ENCODE peak calls at places on chromosomes 4 and X, in ten cellular contexts. One of them, this sample, is unnamed.

GRCh38 chrX:45849261-45849660 is 648.6 kb upstream of the DIPK2B start:
- DNase-seq in fibroblast of the aortic adventitia: peak
- DNase-seq in NCI-H1105 treated with DMSO at 0.1 percent for 48 hours: peak
- DNase-seq in activated CD8-positive, alpha-beta T cell treated with anti-CD3 and anti-CD28 coated beads, Interleukin-2, amount 10 ng/mL, durations not matched to agents 7 days and 5 days: peak
- DNase-seq in OCI-LY7: no peak
- DNase-seq in CD8-positive, alpha-beta memory T cell: peak
- DNase-seq in stimulated activated CD4-positive, alpha-beta T cell treated with anti-CD3 and anti-CD28 coated beads, Interleukin-15, amount 100 ng/mL, for 48 hours: no peak
- DNase-seq in GM12891: no peak
- DNase-seq in Panc1: no peak
- DNase-seq in A549: peak
- DNase-seq in this sample: peak

GRCh38 chr4:86159216-86159615 is 200.6 kb downstream of the MAPK10 start:
- DNase-seq in fibroblast of the aortic adventitia: no peak
- DNase-seq in NCI-H1105 treated with DMSO at 0.1 percent for 48 hours: no peak
- DNase-seq in activated CD8-positive, alpha-beta T cell treated with anti-CD3 and anti-CD28 coated beads, Interleukin-2, amount 10 ng/mL, durations not matched to agents 7 days and 5 days: no peak
- DNase-seq in OCI-LY7: no peak
- DNase-seq in CD8-positive, alpha-beta memory T cell: no peak
- DNase-seq in stimulated activated CD4-positive, alpha-beta T cell treated with anti-CD3 and anti-CD28 coated beads, Interleukin-15, amount 100 ng/mL, for 48 hours: no peak
- DNase-seq in GM12891: no peak
- DNase-seq in Panc1: no peak
- DNase-seq in A549: no peak
- DNase-seq in this sample: no peak

GRCh38 chr4:153159016-153159415 is 45.2 kb upstream of the TRIM2 start:
- DNase-seq in fibroblast of the aortic adventitia: no peak
- DNase-seq in NCI-H1105 treated with DMSO at 0.1 percent for 48 hours: no peak
- DNase-seq in activated CD8-positive, alpha-beta T cell treated with anti-CD3 and anti-CD28 coated beads, Interleukin-2, amount 10 ng/mL, durations not matched to agents 7 days and 5 days: no peak
- DNase-seq in OCI-LY7: peak
- DNase-seq in CD8-positive, alpha-beta memory T cell: no peak
- DNase-seq in stimulated activated CD4-positive, alpha-beta T cell treated with anti-CD3 and anti-CD28 coated beads, Interleukin-15, amount 100 ng/mL, for 48 hours: no peak
- DNase-seq in GM12891: no peak
- DNase-seq in Panc1: no peak
- DNase-seq in A549: no peak
- DNase-seq in this sample: no peak

GRCh38 chr4:97720869-97721432 is 422.3 kb downstream of the STPG2 start:
- DNase-seq in fibroblast of the aortic adventitia: peak
- DNase-seq in NCI-H1105 treated with DMSO at 0.1 percent for 48 hours: peak
- DNase-seq in activated CD8-positive, alpha-beta T cell treated with anti-CD3 and anti-CD28 coated beads, Interleukin-2, amount 10 ng/mL, durations not matched to agents 7 days and 5 days: no peak
- DNase-seq in OCI-LY7: no peak
- DNase-seq in CD8-positive, alpha-beta memory T cell: no peak
- DNase-seq in stimulated activated CD4-positive, alpha-beta T cell treated with anti-CD3 and anti-CD28 coated beads, Interleukin-15, amount 100 ng/mL, for 48 hours: no peak
- DNase-seq in GM12891: no peak
- DNase-seq in Panc1: peak
- DNase-seq in A549: peak
- DNase-seq in this sample: peak

GRCh38 chrX:48475774-48476577 is at the start of gene FTSJ1:
- DNase-seq in fibroblast of the aortic adventitia: peak
- DNase-seq in NCI-H1105 treated with DMSO at 0.1 percent for 48 hours: peak
- DNase-seq in activated CD8-positive, alpha-beta T cell treated with anti-CD3 and anti-CD28 coated beads, Interleukin-2, amount 10 ng/mL, durations not matched to agents 7 days and 5 days: peak
- DNase-seq in OCI-LY7: peak
- DNase-seq in CD8-positive, alpha-beta memory T cell: peak
- DNase-seq in stimulated activated CD4-positive, alpha-beta T cell treated with anti-CD3 and anti-CD28 coated beads, Interleukin-15, amount 100 ng/mL, for 48 hours: peak
- DNase-seq in GM12891: peak
- DNase-seq in Panc1: peak
- DNase-seq in A549: peak
- DNase-seq in this sample: peak

GRCh38 chrX:150692837-150693781 is at the start of gene MTMR1:
- DNase-seq in fibroblast of the aortic adventitia: no peak
- DNase-seq in NCI-H1105 treated with DMSO at 0.1 percent for 48 hours: peak
- DNase-seq in activated CD8-positive, alpha-beta T cell treated with anti-CD3 and anti-CD28 coated beads, Interleukin-2, amount 10 ng/mL, durations not matched to agents 7 days and 5 days: peak
- DNase-seq in OCI-LY7: peak
- DNase-seq in CD8-positive, alpha-beta memory T cell: peak
- DNase-seq in stimulated activated CD4-positive, alpha-beta T cell treated with anti-CD3 and anti-CD28 coated beads, Interleukin-15, amount 100 ng/mL, for 48 hours: no peak
- DNase-seq in GM12891: peak
- DNase-seq in Panc1: no peak
- DNase-seq in A549: no peak
- DNase-seq in this sample: peak

GRCh38 chrX:30373479-30373878 is 64.3 kb upstream of the NR0B1 start:
- DNase-seq in fibroblast of the aortic adventitia: no peak
- DNase-seq in NCI-H1105 treated with DMSO at 0.1 percent for 48 hours: no peak
- DNase-seq in activated CD8-positive, alpha-beta T cell treated with anti-CD3 and anti-CD28 coated beads, Interleukin-2, amount 10 ng/mL, durations not matched to agents 7 days and 5 days: no peak
- DNase-seq in OCI-LY7: no peak
- DNase-seq in CD8-positive, alpha-beta memory T cell: no peak
- DNase-seq in stimulated activated CD4-positive, alpha-beta T cell treated with anti-CD3 and anti-CD28 coated beads, Interleukin-15, amount 100 ng/mL, for 48 hours: no peak
- DNase-seq in GM12891: no peak
- DNase-seq in Panc1: no peak
- DNase-seq in A549: no peak
- DNase-seq in this sample: no peak

GRCh38 chrX:100447563-100448397 is 37.7 kb upstream of the PCDH19 start:
- DNase-seq in fibroblast of the aortic adventitia: peak
- DNase-seq in NCI-H1105 treated with DMSO at 0.1 percent for 48 hours: peak
- DNase-seq in activated CD8-positive, alpha-beta T cell treated with anti-CD3 and anti-CD28 coated beads, Interleukin-2, amount 10 ng/mL, durations not matched to agents 7 days and 5 days: peak
- DNase-seq in OCI-LY7: peak
- DNase-seq in CD8-positive, alpha-beta memory T cell: no peak
- DNase-seq in stimulated activated CD4-positive, alpha-beta T cell treated with anti-CD3 and anti-CD28 coated beads, Interleukin-15, amount 100 ng/mL, for 48 hours: no peak
- DNase-seq in GM12891: peak
- DNase-seq in Panc1: peak
- DNase-seq in A549: peak
- DNase-seq in this sample: peak

GRCh38 chrX:119539872-119540271 is 25.3 kb downstream of the STEEP1 start:
- DNase-seq in fibroblast of the aortic adventitia: no peak
- DNase-seq in NCI-H1105 treated with DMSO at 0.1 percent for 48 hours: no peak
- DNase-seq in activated CD8-positive, alpha-beta T cell treated with anti-CD3 and anti-CD28 coated beads, Interleukin-2, amount 10 ng/mL, durations not matched to agents 7 days and 5 days: peak
- DNase-seq in OCI-LY7: peak
- DNase-seq in CD8-positive, alpha-beta memory T cell: no peak
- DNase-seq in stimulated activated CD4-positive, alpha-beta T cell treated with anti-CD3 and anti-CD28 coated beads, Interleukin-15, amount 100 ng/mL, for 48 hours: no peak
- DNase-seq in GM12891: no peak
- DNase-seq in Panc1: no peak
- DNase-seq in A549: no peak
- DNase-seq in this sample: no peak

GRCh38 chr4:153345011-153345981 is 808 bp downstream of the MND1 start:
- DNase-seq in fibroblast of the aortic adventitia: peak
- DNase-seq in NCI-H1105 treated with DMSO at 0.1 percent for 48 hours: peak
- DNase-seq in activated CD8-positive, alpha-beta T cell treated with anti-CD3 and anti-CD28 coated beads, Interleukin-2, amount 10 ng/mL, durations not matched to agents 7 days and 5 days: peak
- DNase-seq in OCI-LY7: peak
- DNase-seq in CD8-positive, alpha-beta memory T cell: peak
- DNase-seq in stimulated activated CD4-positive, alpha-beta T cell treated with anti-CD3 and anti-CD28 coated beads, Interleukin-15, amount 100 ng/mL, for 48 hours: peak
- DNase-seq in GM12891: no peak
- DNase-seq in Panc1: no peak
- DNase-seq in A549: peak
- DNase-seq in this sample: peak

GRCh38 chr4:99389606-99390005 is 37.1 kb upstream of the ADH1C start:
- DNase-seq in fibroblast of the aortic adventitia: peak
- DNase-seq in NCI-H1105 treated with DMSO at 0.1 percent for 48 hours: no peak
- DNase-seq in activated CD8-positive, alpha-beta T cell treated with anti-CD3 and anti-CD28 coated beads, Interleukin-2, amount 10 ng/mL, durations not matched to agents 7 days and 5 days: no peak
- DNase-seq in OCI-LY7: no peak
- DNase-seq in CD8-positive, alpha-beta memory T cell: no peak
- DNase-seq in stimulated activated CD4-positive, alpha-beta T cell treated with anti-CD3 and anti-CD28 coated beads, Interleukin-15, amount 100 ng/mL, for 48 hours: no peak
- DNase-seq in GM12891: no peak
- DNase-seq in Panc1: no peak
- DNase-seq in A549: no peak
- DNase-seq in this sample: no peak

GRCh38 chrX:81259008-81259713 is 57.3 kb downstream of the SH3BGRL start:
- DNase-seq in fibroblast of the aortic adventitia: peak
- DNase-seq in NCI-H1105 treated with DMSO at 0.1 percent for 48 hours: no peak
- DNase-seq in activated CD8-positive, alpha-beta T cell treated with anti-CD3 and anti-CD28 coated beads, Interleukin-2, amount 10 ng/mL, durations not matched to agents 7 days and 5 days: no peak
- DNase-seq in OCI-LY7: no peak
- DNase-seq in CD8-positive, alpha-beta memory T cell: no peak
- DNase-seq in stimulated activated CD4-positive, alpha-beta T cell treated with anti-CD3 and anti-CD28 coated beads, Interleukin-15, amount 100 ng/mL, for 48 hours: no peak
- DNase-seq in GM12891: no peak
- DNase-seq in Panc1: no peak
- DNase-seq in A549: no peak
- DNase-seq in this sample: no peak

GRCh38 chr4:106614446-106614845 is 245.9 kb upstream of the GIMD1 start:
- DNase-seq in fibroblast of the aortic adventitia: peak
- DNase-seq in NCI-H1105 treated with DMSO at 0.1 percent for 48 hours: no peak
- DNase-seq in activated CD8-positive, alpha-beta T cell treated with anti-CD3 and anti-CD28 coated beads, Interleukin-2, amount 10 ng/mL, durations not matched to agents 7 days and 5 days: no peak
- DNase-seq in OCI-LY7: no peak
- DNase-seq in CD8-positive, alpha-beta memory T cell: no peak
- DNase-seq in stimulated activated CD4-positive, alpha-beta T cell treated with anti-CD3 and anti-CD28 coated beads, Interleukin-15, amount 100 ng/mL, for 48 hours: no peak
- DNase-seq in GM12891: no peak
- DNase-seq in Panc1: no peak
- DNase-seq in A549: peak
- DNase-seq in this sample: no peak

GRCh38 chr4:100479971-100480370 is 37.9 kb downstream of the EMCN start:
- DNase-seq in fibroblast of the aortic adventitia: no peak
- DNase-seq in NCI-H1105 treated with DMSO at 0.1 percent for 48 hours: no peak
- DNase-seq in activated CD8-positive, alpha-beta T cell treated with anti-CD3 and anti-CD28 coated beads, Interleukin-2, amount 10 ng/mL, durations not matched to agents 7 days and 5 days: no peak
- DNase-seq in OCI-LY7: no peak
- DNase-seq in CD8-positive, alpha-beta memory T cell: no peak
- DNase-seq in stimulated activated CD4-positive, alpha-beta T cell treated with anti-CD3 and anti-CD28 coated beads, Interleukin-15, amount 100 ng/mL, for 48 hours: no peak
- DNase-seq in GM12891: no peak
- DNase-seq in Panc1: no peak
- DNase-seq in A549: no peak
- DNase-seq in this sample: no peak

GRCh38 chrX:150482537-150483217 is 85.7 kb upstream of the MTM1 start:
- DNase-seq in fibroblast of the aortic adventitia: peak
- DNase-seq in NCI-H1105 treated with DMSO at 0.1 percent for 48 hours: no peak
- DNase-seq in activated CD8-positive, alpha-beta T cell treated with anti-CD3 and anti-CD28 coated beads, Interleukin-2, amount 10 ng/mL, durations not matched to agents 7 days and 5 days: peak
- DNase-seq in OCI-LY7: no peak
- DNase-seq in CD8-positive, alpha-beta memory T cell: peak
- DNase-seq in stimulated activated CD4-positive, alpha-beta T cell treated with anti-CD3 and anti-CD28 coated beads, Interleukin-15, amount 100 ng/mL, for 48 hours: peak
- DNase-seq in GM12891: no peak
- DNase-seq in Panc1: peak
- DNase-seq in A549: peak
- DNase-seq in this sample: no peak

GRCh38 chrX:40103565-40104323 is 6.0 kb upstream of the BCOR start:
- DNase-seq in fibroblast of the aortic adventitia: no peak
- DNase-seq in NCI-H1105 treated with DMSO at 0.1 percent for 48 hours: no peak
- DNase-seq in activated CD8-positive, alpha-beta T cell treated with anti-CD3 and anti-CD28 coated beads, Interleukin-2, amount 10 ng/mL, durations not matched to agents 7 days and 5 days: no peak
- DNase-seq in OCI-LY7: no peak
- DNase-seq in CD8-positive, alpha-beta memory T cell: no peak
- DNase-seq in stimulated activated CD4-positive, alpha-beta T cell treated with anti-CD3 and anti-CD28 coated beads, Interleukin-15, amount 100 ng/mL, for 48 hours: no peak
- DNase-seq in GM12891: no peak
- DNase-seq in Panc1: no peak
- DNase-seq in A549: no peak
- DNase-seq in this sample: no peak

GRCh38 chrX:51893931-51894696 is 691 bp downstream of the MAGED1 start:
- DNase-seq in fibroblast of the aortic adventitia: peak
- DNase-seq in NCI-H1105 treated with DMSO at 0.1 percent for 48 hours: peak
- DNase-seq in activated CD8-positive, alpha-beta T cell treated with anti-CD3 and anti-CD28 coated beads, Interleukin-2, amount 10 ng/mL, durations not matched to agents 7 days and 5 days: peak
- DNase-seq in OCI-LY7: peak
- DNase-seq in CD8-positive, alpha-beta memory T cell: no peak
- DNase-seq in stimulated activated CD4-positive, alpha-beta T cell treated with anti-CD3 and anti-CD28 coated beads, Interleukin-15, amount 100 ng/mL, for 48 hours: no peak
- DNase-seq in GM12891: no peak
- DNase-seq in Panc1: no peak
- DNase-seq in A549: peak
- DNase-seq in this sample: peak

GRCh38 chr4:25299476-25300203 is 12.9 kb upstream of the ZCCHC4 start:
- DNase-seq in fibroblast of the aortic adventitia: no peak
- DNase-seq in NCI-H1105 treated with DMSO at 0.1 percent for 48 hours: no peak
- DNase-seq in activated CD8-positive, alpha-beta T cell treated with anti-CD3 and anti-CD28 coated beads, Interleukin-2, amount 10 ng/mL, durations not matched to agents 7 days and 5 days: no peak
- DNase-seq in OCI-LY7: no peak
- DNase-seq in CD8-positive, alpha-beta memory T cell: no peak
- DNase-seq in stimulated activated CD4-positive, alpha-beta T cell treated with anti-CD3 and anti-CD28 coated beads, Interleukin-15, amount 100 ng/mL, for 48 hours: no peak
- DNase-seq in GM12891: no peak
- DNase-seq in Panc1: no peak
- DNase-seq in A549: no peak
- DNase-seq in this sample: no peak

GRCh38 chrX:134186362-134187121 is 50.4 kb upstream of the CCDC160 start:
- DNase-seq in fibroblast of the aortic adventitia: no peak
- DNase-seq in NCI-H1105 treated with DMSO at 0.1 percent for 48 hours: no peak
- DNase-seq in activated CD8-positive, alpha-beta T cell treated with anti-CD3 and anti-CD28 coated beads, Interleukin-2, amount 10 ng/mL, durations not matched to agents 7 days and 5 days: peak
- DNase-seq in OCI-LY7: no peak
- DNase-seq in CD8-positive, alpha-beta memory T cell: peak
- DNase-seq in stimulated activated CD4-positive, alpha-beta T cell treated with anti-CD3 and anti-CD28 coated beads, Interleukin-15, amount 100 ng/mL, for 48 hours: peak
- DNase-seq in GM12891: no peak
- DNase-seq in Panc1: no peak
- DNase-seq in A549: no peak
- DNase-seq in this sample: no peak

GRCh38 chr4:79651516-79651915 is 243.5 kb upstream of the GK2 start:
- DNase-seq in fibroblast of the aortic adventitia: peak
- DNase-seq in NCI-H1105 treated with DMSO at 0.1 percent for 48 hours: no peak
- DNase-seq in activated CD8-positive, alpha-beta T cell treated with anti-CD3 and anti-CD28 coated beads, Interleukin-2, amount 10 ng/mL, durations not matched to agents 7 days and 5 days: no peak
- DNase-seq in OCI-LY7: no peak
- DNase-seq in CD8-positive, alpha-beta memory T cell: no peak
- DNase-seq in stimulated activated CD4-positive, alpha-beta T cell treated with anti-CD3 and anti-CD28 coated beads, Interleukin-15, amount 100 ng/mL, for 48 hours: no peak
- DNase-seq in GM12891: no peak
- DNase-seq in Panc1: no peak
- DNase-seq in A549: no peak
- DNase-seq in this sample: no peak

GRCh38 chrX:44447214-44447613 is 95.4 kb downstream of the FUNDC1 start:
- DNase-seq in fibroblast of the aortic adventitia: no peak
- DNase-seq in NCI-H1105 treated with DMSO at 0.1 percent for 48 hours: peak
- DNase-seq in activated CD8-positive, alpha-beta T cell treated with anti-CD3 and anti-CD28 coated beads, Interleukin-2, amount 10 ng/mL, durations not matched to agents 7 days and 5 days: no peak
- DNase-seq in OCI-LY7: no peak
- DNase-seq in CD8-positive, alpha-beta memory T cell: no peak
- DNase-seq in stimulated activated CD4-positive, alpha-beta T cell treated with anti-CD3 and anti-CD28 coated beads, Interleukin-15, amount 100 ng/mL, for 48 hours: no peak
- DNase-seq in GM12891: no peak
- DNase-seq in Panc1: no peak
- DNase-seq in A549: no peak
- DNase-seq in this sample: no peak

GRCh38 chr4:155900402-155900801 is 3.1 kb upstream of the TDO2 start:
- DNase-seq in fibroblast of the aortic adventitia: peak
- DNase-seq in NCI-H1105 treated with DMSO at 0.1 percent for 48 hours: no peak
- DNase-seq in activated CD8-positive, alpha-beta T cell treated with anti-CD3 and anti-CD28 coated beads, Interleukin-2, amount 10 ng/mL, durations not matched to agents 7 days and 5 days: no peak
- DNase-seq in OCI-LY7: no peak
- DNase-seq in CD8-positive, alpha-beta memory T cell: no peak
- DNase-seq in stimulated activated CD4-positive, alpha-beta T cell treated with anti-CD3 and anti-CD28 coated beads, Interleukin-15, amount 100 ng/mL, for 48 hours: no peak
- DNase-seq in GM12891: no peak
- DNase-seq in Panc1: no peak
- DNase-seq in A549: peak
- DNase-seq in this sample: no peak

GRCh38 chr4:83454626-83455025 is 997 bp downstream of the HELQ start:
- DNase-seq in fibroblast of the aortic adventitia: peak
- DNase-seq in NCI-H1105 treated with DMSO at 0.1 percent for 48 hours: no peak
- DNase-seq in activated CD8-positive, alpha-beta T cell treated with anti-CD3 and anti-CD28 coated beads, Interleukin-2, amount 10 ng/mL, durations not matched to agents 7 days and 5 days: peak
- DNase-seq in OCI-LY7: no peak
- DNase-seq in CD8-positive, alpha-beta memory T cell: no peak
- DNase-seq in stimulated activated CD4-positive, alpha-beta T cell treated with anti-CD3 and anti-CD28 coated beads, Interleukin-15, amount 100 ng/mL, for 48 hours: no peak
- DNase-seq in GM12891: no peak
- DNase-seq in Panc1: no peak
- DNase-seq in A549: no peak
- DNase-seq in this sample: no peak

GRCh38 chr4:143355540-143356217 is 19.0 kb downstream of the GAB1 start:
- DNase-seq in fibroblast of the aortic adventitia: peak
- DNase-seq in NCI-H1105 treated with DMSO at 0.1 percent for 48 hours: no peak
- DNase-seq in activated CD8-positive, alpha-beta T cell treated with anti-CD3 and anti-CD28 coated beads, Interleukin-2, amount 10 ng/mL, durations not matched to agents 7 days and 5 days: no peak
- DNase-seq in OCI-LY7: peak
- DNase-seq in CD8-positive, alpha-beta memory T cell: no peak
- DNase-seq in stimulated activated CD4-positive, alpha-beta T cell treated with anti-CD3 and anti-CD28 coated beads, Interleukin-15, amount 100 ng/mL, for 48 hours: no peak
- DNase-seq in GM12891: no peak
- DNase-seq in Panc1: no peak
- DNase-seq in A549: no peak
- DNase-seq in this sample: no peak

GRCh38 chrX:18624599-18624998 is 47.3 kb downstream of the RS1 start:
- DNase-seq in fibroblast of the aortic adventitia: no peak
- DNase-seq in NCI-H1105 treated with DMSO at 0.1 percent for 48 hours: no peak
- DNase-seq in activated CD8-positive, alpha-beta T cell treated with anti-CD3 and anti-CD28 coated beads, Interleukin-2, amount 10 ng/mL, durations not matched to agents 7 days and 5 days: no peak
- DNase-seq in OCI-LY7: no peak
- DNase-seq in CD8-positive, alpha-beta memory T cell: no peak
- DNase-seq in stimulated activated CD4-positive, alpha-beta T cell treated with anti-CD3 and anti-CD28 coated beads, Interleukin-15, amount 100 ng/mL, for 48 hours: no peak
- DNase-seq in GM12891: no peak
- DNase-seq in Panc1: no peak
- DNase-seq in A549: no peak
- DNase-seq in this sample: no peak

GRCh38 chr4:3766791-3767561 is 791 bp downstream of the ADRA2C start:
- DNase-seq in fibroblast of the aortic adventitia: no peak
- DNase-seq in NCI-H1105 treated with DMSO at 0.1 percent for 48 hours: peak
- DNase-seq in activated CD8-positive, alpha-beta T cell treated with anti-CD3 and anti-CD28 coated beads, Interleukin-2, amount 10 ng/mL, durations not matched to agents 7 days and 5 days: no peak
- DNase-seq in OCI-LY7: no peak
- DNase-seq in CD8-positive, alpha-beta memory T cell: no peak
- DNase-seq in stimulated activated CD4-positive, alpha-beta T cell treated with anti-CD3 and anti-CD28 coated beads, Interleukin-15, amount 100 ng/mL, for 48 hours: no peak
- DNase-seq in GM12891: no peak
- DNase-seq in Panc1: no peak
- DNase-seq in A549: no peak
- DNase-seq in this sample: peak

GRCh38 chrX:47101206-47101605 is 23.0 kb downstream of the RGN start:
- DNase-seq in fibroblast of the aortic adventitia: no peak
- DNase-seq in NCI-H1105 treated with DMSO at 0.1 percent for 48 hours: no peak
- DNase-seq in activated CD8-positive, alpha-beta T cell treated with anti-CD3 and anti-CD28 coated beads, Interleukin-2, amount 10 ng/mL, durations not matched to agents 7 days and 5 days: no peak
- DNase-seq in OCI-LY7: no peak
- DNase-seq in CD8-positive, alpha-beta memory T cell: no peak
- DNase-seq in stimulated activated CD4-positive, alpha-beta T cell treated with anti-CD3 and anti-CD28 coated beads, Interleukin-15, amount 100 ng/mL, for 48 hours: no peak
- DNase-seq in GM12891: no peak
- DNase-seq in Panc1: no peak
- DNase-seq in A549: no peak
- DNase-seq in this sample: no peak

GRCh38 chrX:153909024-153909979 is 4.8 kb downstream of the AVPR2 start:
- DNase-seq in fibroblast of the aortic adventitia: no peak
- DNase-seq in NCI-H1105 treated with DMSO at 0.1 percent for 48 hours: no peak
- DNase-seq in activated CD8-positive, alpha-beta T cell treated with anti-CD3 and anti-CD28 coated beads, Interleukin-2, amount 10 ng/mL, durations not matched to agents 7 days and 5 days: no peak
- DNase-seq in OCI-LY7: no peak
- DNase-seq in CD8-positive, alpha-beta memory T cell: no peak
- DNase-seq in stimulated activated CD4-positive, alpha-beta T cell treated with anti-CD3 and anti-CD28 coated beads, Interleukin-15, amount 100 ng/mL, for 48 hours: no peak
- DNase-seq in GM12891: no peak
- DNase-seq in Panc1: no peak
- DNase-seq in A549: no peak
- DNase-seq in this sample: no peak

This sample was measured in NCI-H1092 treated with DMSO at 0.1 percent for 48 hours.